ENCODE peak calls at places on chromosomes 6 and 20, in eight cellular contexts. F is anterior cingulate cortex, H is Calu3, I is neural progenitor cell, L is lung microvascular endothelial cell, O is cerebellum, K is GM23338, A is H7. C is an unnamed sample.

GRCh38 chr20:36154696-36155628 is at the start of gene EPB41L1:
- DNase-seq in A (no peak), H (no peak), L (no peak), K (peak), F (no peak), O (no peak), I (peak), C (peak)

GRCh38 chr20:19338380-19338779 is 125.9 kb downstream of the SLC24A3 start:
- DNase-seq in F (no peak), K (no peak), I (no peak), L (no peak), H (no peak), O (no peak), A (no peak), C (no peak)

GRCh38 chr6:170021579-170021978 is 269.3 kb downstream of the DLL1 start:
- DNase-seq in K (no peak), H (no peak), L (no peak), I (no peak), A (no peak), O (no peak), F (no peak), C (no peak)

GRCh38 chr20:2353231-2353630 is 27.5 kb upstream of the TGM6 start:
- DNase-seq in H (no peak), L (no peak), A (no peak), K (peak), F (no peak), O (no peak), I (peak), C (no peak)

GRCh38 chr6:26388014-26388413 is 5.1 kb downstream of the BTN2A2 start:
- DNase-seq in K (peak), A (no peak), L (peak), F (no peak), O (no peak), H (peak), I (peak), C (no peak)

GRCh38 chr6:156955494-156956183 is 178.5 kb downstream of the ARID1B start:
- DNase-seq in A (no peak), I (no peak), O (peak), K (no peak), F (no peak), L (peak), H (no peak), C (no peak)

GRCh38 chr6:64170326-64170725 is 534.7 kb downstream of the PHF3 start:
- DNase-seq in H (no peak), K (no peak), F (no peak), O (no peak), I (no peak), L (no peak), A (no peak), C (no peak)

GRCh38 chr6:163398796-163399195 is 15.7 kb upstream of the QKI start:
- DNase-seq in A (no peak), I (no peak), H (no peak), K (no peak), O (no peak), L (no peak), F (peak), C (peak)

GRCh38 chr6:63844287-63844686 is 208.7 kb downstream of the PHF3 start:
- DNase-seq in I (no peak), L (no peak), O (no peak), K (no peak), F (no peak), A (no peak), H (no peak), C (no peak)

GRCh38 chr6:141443668-141444067 is 689.1 kb upstream of the GJE1 start:
- DNase-seq in L (no peak), O (no peak), H (no peak), K (no peak), A (no peak), I (no peak), F (no peak), C (no peak)

GRCh38 chr20:12594410-12595130 is 414.2 kb upstream of the SPTLC3 start:
- DNase-seq in I (no peak), A (no peak), H (peak), O (no peak), L (no peak), F (peak), K (peak), C (peak)

GRCh38 chr6:138107752-138108592 is 753 bp upstream of the PERP start:
- DNase-seq in F (no peak), H (peak), L (no peak), K (peak), O (peak), I (peak), A (peak), C (no peak)

GRCh38 chr20:40562031-40562430 is 127.0 kb downstream of the MAFB start:
- DNase-seq in A (peak), I (no peak), H (peak), K (no peak), F (no peak), O (no peak), L (no peak), C (peak)

GRCh38 chr6:169494038-169494437 is 207.8 kb downstream of the WDR27 start:
- DNase-seq in F (no peak), L (no peak), O (no peak), A (no peak), H (no peak), I (no peak), K (no peak), C (no peak)

GRCh38 chr6:148934956-148935355 is 188.1 kb downstream of the UST start:
- DNase-seq in I (no peak), H (no peak), K (no peak), L (no peak), O (no peak), A (no peak), F (no peak), C (no peak)

GRCh38 chr6:13065596-13065995 is 262.7 kb downstream of the TBC1D7 start:
- DNase-seq in A (no peak), F (no peak), L (no peak), H (no peak), I (no peak), O (no peak), K (no peak), C (no peak)

GRCh38 chr6:141610741-141611140 is 522.0 kb upstream of the GJE1 start:
- DNase-seq in A (peak), K (peak), O (no peak), L (peak), F (no peak), I (peak), H (no peak), C (no peak)

GRCh38 chr20:50027611-50028105 is 44.9 kb downstream of the SNAI1 start:
- DNase-seq in L (peak), K (no peak), H (peak), F (peak), A (peak), I (no peak), O (peak), C (peak)

GRCh38 chr20:15902493-15902892 is 670.8 kb downstream of the KIF16B start:
- DNase-seq in F (no peak), A (peak), H (peak), O (no peak), K (peak), I (peak), L (no peak), C (no peak)

GRCh38 chr20:57622579-57623381 is 2.6 kb upstream of the ZBP1 start:
- DNase-seq in F (peak), L (peak), O (no peak), A (peak), H (peak), I (peak), K (peak), C (no peak)

GRCh38 chr6:119110601-119111548 is 32.4 kb upstream of the FAM184A start:
- DNase-seq in L (peak), O (peak), I (peak), A (peak), F (peak), H (peak), K (peak), C (peak)

GRCh38 chr6:36028887-36029324 is 1.3 kb downstream of the MAPK14 start:
- DNase-seq in O (peak), I (peak), F (peak), A (peak), K (peak), H (peak), L (peak), C (peak)

GRCh38 chr6:20402181-20403079 is 751 bp downstream of the E2F3 start:
- DNase-seq in I (peak), O (no peak), F (peak), A (peak), L (peak), K (peak), H (peak), C (peak)

GRCh38 chr6:118295336-118295735 is 252.8 kb upstream of the PLN start:
- DNase-seq in A (no peak), K (no peak), L (no peak), O (no peak), F (no peak), H (no peak), I (no peak), C (no peak)

GRCh38 chr20:56358600-56359211 is at the start of gene FAM210B:
- DNase-seq in A (peak), K (peak), I (peak), F (peak), L (peak), H (peak), O (peak), C (peak)

GRCh38 chr6:89035252-89036106 is 45.1 kb upstream of the PNRC1 start:
- DNase-seq in F (peak), A (no peak), O (no peak), L (no peak), H (peak), I (no peak), K (no peak), C (peak)

GRCh38 chr6:166939894-166940293 is 16.5 kb downstream of the RNASET2 start:
- DNase-seq in O (no peak), I (no peak), L (no peak), A (no peak), K (no peak), F (no peak), H (no peak), C (no peak)

GRCh38 chr20:9573598-9573997 is 59.2 kb downstream of the LAMP5 start:
- DNase-seq in A (no peak), L (no peak), O (peak), F (no peak), H (no peak), K (peak), I (peak), C (no peak)

GRCh38 chr20:44203161-44203560 is 7.4 kb downstream of the OSER1 start:
- DNase-seq in F (no peak), L (no peak), O (no peak), I (no peak), K (no peak), A (no peak), H (no peak), C (no peak)

GRCh38 chr6:28657756-28658465 is 132.2 kb downstream of the GPX5 start:
- DNase-seq in I (peak), K (peak), O (peak), A (peak), F (peak), H (peak), L (peak), C (peak)

C was measured in Ammon's horn.